ENCODE peak calls at places on chromosomes 13 and 19, in four cellular contexts. S, X, N and R are unnamed samples.

GRCh38 chr19:8615813-8616596 is 5.5 kb upstream of the ADAMTS10 start:
- DNase-seq in N (peak), S (no peak), X (no peak), R (no peak)

GRCh38 chr19:938233-938923 is 12.5 kb downstream of the ARID3A start:
- DNase-seq in X (no peak), N (no peak), S (no peak), R (no peak)

GRCh38 chr13:113991191-113991669 is 17.4 kb upstream of the C13orf46 start:
- DNase-seq in S (no peak), X (no peak), N (no peak), R (no peak)

GRCh38 chr19:42477933-42478332 is 35.2 kb upstream of the CXCL17 start:
- DNase-seq in X (no peak), S (no peak), N (no peak), R (no peak)

GRCh38 chr19:33604651-33605050 is 17.1 kb upstream of the CHST8 start:
- DNase-seq in S (no peak), N (no peak), X (no peak), R (no peak)

GRCh38 chr13:111153977-111154332 is 38.8 kb downstream of the ARHGEF7 start:
- DNase-seq in N (peak), S (no peak), X (no peak), R (no peak)

GRCh38 chr19:4120531-4120930 is 3.4 kb downstream of the MAP2K2 start:
- DNase-seq in N (peak), X (no peak), S (no peak), R (no peak)

GRCh38 chr19:48925240-48925843 is 8.2 kb upstream of the DHDH start:
- DNase-seq in X (peak), S (no peak), N (peak), R (peak)

DNA sequence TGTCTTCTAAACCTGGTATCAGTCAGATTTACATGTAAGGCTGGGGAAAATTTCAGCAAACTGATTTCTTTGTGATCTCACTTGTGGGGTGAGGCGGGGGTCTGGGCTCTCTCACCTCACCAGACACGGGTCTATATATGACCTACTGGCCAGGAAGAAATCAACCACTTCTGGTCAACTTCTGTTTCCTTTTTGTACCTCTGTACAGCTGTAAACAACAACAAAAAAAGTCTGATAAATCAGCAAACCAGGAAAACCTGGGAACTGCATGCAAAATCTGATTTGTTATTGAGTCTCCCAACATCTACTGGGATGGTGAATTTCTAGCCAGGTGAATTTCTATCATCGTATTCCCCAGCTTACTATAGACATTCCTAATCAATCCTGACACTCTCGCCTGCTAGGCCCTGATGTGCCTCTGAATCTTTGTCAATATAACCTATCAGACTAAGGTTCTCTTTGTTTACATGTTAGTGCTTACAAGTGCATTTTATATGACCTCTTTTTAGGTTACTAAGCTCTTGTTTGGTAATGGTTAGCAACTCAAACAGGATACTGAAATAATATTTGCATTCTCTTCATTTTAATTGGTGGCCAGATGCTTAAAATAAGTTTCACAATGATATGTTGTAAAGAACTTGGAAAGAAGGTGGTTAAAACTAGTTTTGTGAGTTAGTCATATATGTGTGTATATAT is 77.7 kb downstream of the LRRC63 start:
- DNase-seq in X (no peak), N (no peak), S (no peak), R (no peak)
- TF ChIP-seq CTCF in X (no peak), N (no peak), S (no peak), R (no peak)

GRCh38 chr19:50710094-50710493 is 9.5 kb downstream of the SHANK1 start:
- DNase-seq in X (no peak), N (no peak), S (no peak), R (no peak)
- TF ChIP-seq CTCF in X (peak), N (no peak), S (no peak), R (no peak)

GRCh38 chr13:95231393-95231792 is 69.9 kb downstream of the ABCC4 start:
- DNase-seq in X (no peak), S (no peak), N (no peak), R (no peak)
- TF ChIP-seq CTCF in X (no peak), S (no peak), N (no peak), R (no peak)

GRCh38 chr13:73745190-73745589 is 389.0 kb downstream of the KLF12 start:
- DNase-seq in N (no peak), S (no peak), X (no peak), R (no peak)
- TF ChIP-seq CTCF in N (no peak), S (no peak), X (no peak), R (no peak)

DNA sequence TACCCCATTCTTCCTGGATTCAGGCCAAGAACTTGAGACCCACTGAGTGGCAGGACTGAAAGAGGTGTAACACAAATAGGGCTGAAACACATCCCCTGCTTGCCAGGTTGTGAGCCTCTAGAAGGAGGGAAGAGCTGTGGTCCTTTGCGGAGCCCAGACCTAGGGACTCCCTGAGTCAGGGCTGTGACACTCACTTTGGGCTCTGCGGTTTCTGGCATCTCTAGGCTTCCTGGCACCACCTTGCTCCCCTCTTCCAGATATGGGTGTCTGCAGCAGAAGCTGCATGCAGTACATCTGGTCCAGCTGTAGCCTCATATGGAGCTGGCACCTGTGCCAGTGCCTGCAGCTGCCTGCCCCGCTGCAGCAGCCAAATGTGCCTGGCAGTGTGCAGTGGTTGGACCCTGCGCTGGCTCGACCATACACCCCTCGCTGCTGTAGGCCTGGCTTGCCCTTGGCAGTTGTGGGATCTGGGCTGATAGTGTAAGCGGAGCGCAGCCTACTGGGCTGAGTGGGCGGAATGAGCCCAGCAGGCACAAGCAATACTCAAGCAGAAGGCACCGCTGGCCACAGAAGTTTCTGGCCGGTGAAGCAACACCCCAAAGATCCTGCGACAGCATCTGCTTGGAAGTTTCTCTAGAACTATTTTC is 290.4 kb downstream of the SLITRK6 start:
- DNase-seq in S (no peak), N (peak), X (no peak), R (no peak)
- TF ChIP-seq CTCF in S (no peak), N (no peak), X (no peak), R (peak)

DNA sequence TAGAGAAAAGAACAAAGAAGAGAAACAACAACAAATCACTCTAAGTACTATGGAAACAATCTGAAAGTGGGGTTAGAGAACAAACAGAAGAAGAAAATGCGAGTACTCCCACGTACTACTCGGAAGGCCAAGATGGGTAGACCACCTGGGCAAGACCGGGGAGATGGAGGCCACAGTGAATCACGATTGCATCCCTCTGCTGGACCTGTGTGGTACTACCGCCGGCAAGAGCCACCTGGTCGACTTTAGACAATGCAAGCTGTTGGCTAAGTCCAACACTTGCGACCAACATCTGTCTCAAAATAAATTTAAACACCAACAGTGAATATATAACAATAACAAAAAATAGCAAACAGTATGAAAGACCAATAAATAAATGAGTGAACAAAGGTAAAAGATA is 45.5 kb upstream of the ZNF91 start:
- DNase-seq in X (no peak), S (no peak), N (no peak), R (no peak)
- TF ChIP-seq CTCF in X (peak), S (no peak), N (peak), R (no peak)